ENCODE peak calls at places on chromosomes 1 and 21, in five cellular contexts. One of them, this sample, is unnamed.

GRCh38 chr1:11571906-11572616 is 82.2 kb downstream of the FBXO2 start:
- DNase-seq in tibial nerve: no peak
- DNase-seq in IMR-90: no peak
- DNase-seq in upper lobe of right lung: no peak
- DNase-seq in CD4-positive, alpha-beta T cell: no peak
- DNase-seq in this sample: no peak

GRCh38 chr1:231528175-231529029 is at the start of gene TSNAX:
- DNase-seq in tibial nerve: peak
- DNase-seq in IMR-90: peak
- DNase-seq in upper lobe of right lung: peak
- DNase-seq in CD4-positive, alpha-beta T cell: peak
- DNase-seq in this sample: peak

GRCh38 chr21:43850728-43851295 is 14.2 kb upstream of the AGPAT3 start:
- DNase-seq in tibial nerve: no peak
- DNase-seq in IMR-90: no peak
- DNase-seq in upper lobe of right lung: no peak
- DNase-seq in CD4-positive, alpha-beta T cell: no peak
- DNase-seq in this sample: no peak

GRCh38 chr21:41207401-41208388 is 39.7 kb downstream of the BACE2 start:
- DNase-seq in tibial nerve: peak
- DNase-seq in IMR-90: peak
- DNase-seq in upper lobe of right lung: no peak
- DNase-seq in CD4-positive, alpha-beta T cell: no peak
- DNase-seq in this sample: no peak

GRCh38 chr1:15680614-15681345 is 3.3 kb upstream of the PLEKHM2 start:
- DNase-seq in tibial nerve: no peak
- DNase-seq in IMR-90: peak
- DNase-seq in upper lobe of right lung: peak
- DNase-seq in CD4-positive, alpha-beta T cell: no peak
- DNase-seq in this sample: no peak

GRCh38 chr1:234970731-234971476 is 157.7 kb downstream of the TOMM20 start:
- DNase-seq in tibial nerve: peak
- DNase-seq in IMR-90: peak
- DNase-seq in upper lobe of right lung: peak
- DNase-seq in CD4-positive, alpha-beta T cell: no peak
- DNase-seq in this sample: peak

GRCh38 chr1:25746299-25747045 is 53.5 kb upstream of the SELENON start:
- DNase-seq in tibial nerve: no peak
- DNase-seq in IMR-90: no peak
- DNase-seq in upper lobe of right lung: no peak
- DNase-seq in CD4-positive, alpha-beta T cell: no peak
- DNase-seq in this sample: no peak

GRCh38 chr1:212284332-212284743 is 872 bp upstream of the PPP2R5A start:
- DNase-seq in tibial nerve: no peak
- DNase-seq in IMR-90: peak
- DNase-seq in upper lobe of right lung: no peak
- DNase-seq in CD4-positive, alpha-beta T cell: no peak
- DNase-seq in this sample: no peak

GRCh38 chr1:212456166-212456528 is 23.4 kb downstream of the NENF start:
- DNase-seq in tibial nerve: no peak
- DNase-seq in IMR-90: no peak
- DNase-seq in upper lobe of right lung: no peak
- DNase-seq in CD4-positive, alpha-beta T cell: no peak
- DNase-seq in this sample: no peak

GRCh38 chr1:247857069-247857985 is at the start of gene TRIM58:
- DNase-seq in tibial nerve: no peak
- DNase-seq in IMR-90: no peak
- DNase-seq in upper lobe of right lung: peak
- DNase-seq in CD4-positive, alpha-beta T cell: no peak
- DNase-seq in this sample: peak

GRCh38 chr1:227744668-227745067 is 9.4 kb downstream of the SNAP47 start:
- DNase-seq in tibial nerve: no peak
- DNase-seq in IMR-90: no peak
- DNase-seq in upper lobe of right lung: no peak
- DNase-seq in CD4-positive, alpha-beta T cell: no peak
- DNase-seq in this sample: no peak

DNA sequence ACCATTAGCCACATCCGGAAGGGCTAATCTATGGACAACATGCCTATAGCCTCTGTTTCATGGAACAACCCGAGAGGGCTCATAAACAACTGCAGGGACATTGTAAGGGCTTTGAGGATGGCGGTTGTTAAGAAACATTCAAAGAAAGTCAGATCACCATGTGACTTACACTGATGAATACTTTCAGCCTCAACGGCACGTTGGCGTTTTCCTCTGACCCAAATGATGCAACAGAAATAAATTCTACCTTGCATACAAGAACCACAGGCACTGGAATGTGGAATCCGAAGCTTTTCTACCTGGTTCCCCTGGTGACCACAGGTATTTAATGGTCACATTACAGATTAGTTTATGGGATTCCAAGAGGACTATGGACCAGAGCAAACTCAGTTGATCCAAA is 107.0 kb downstream of the CLIC6 start:
- DNase-seq in tibial nerve: no peak
- DNase-seq in IMR-90: no peak
- DNase-seq in upper lobe of right lung: no peak
- DNase-seq in CD4-positive, alpha-beta T cell: no peak
- DNase-seq in this sample: no peak
- H3K27ac ChIP-seq in tibial nerve: no peak
- H3K27ac ChIP-seq in IMR-90: no peak
- H3K27ac ChIP-seq in upper lobe of right lung: no peak
- H3K27ac ChIP-seq in CD4-positive, alpha-beta T cell: no peak
- H3K27ac ChIP-seq in this sample: no peak

DNA sequence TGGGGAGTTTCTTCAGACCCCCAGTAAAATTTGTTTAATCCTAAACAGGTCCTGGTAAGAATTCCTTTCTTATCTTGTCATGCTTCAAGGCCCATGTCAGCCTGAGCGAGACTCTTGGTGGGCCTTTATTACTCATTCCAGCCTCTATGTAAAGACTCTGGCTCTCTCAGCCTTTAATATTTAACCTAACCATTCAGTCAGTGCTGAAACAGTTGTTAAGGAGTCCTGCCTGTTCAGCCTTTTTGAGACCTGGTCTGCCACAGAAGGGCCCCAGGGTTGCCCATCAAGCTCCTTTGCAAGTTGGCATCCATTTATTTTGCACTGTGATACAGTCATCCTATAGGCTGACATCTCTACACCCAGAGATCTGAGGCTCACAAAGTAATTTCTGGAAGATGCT is 107.7 kb upstream of the VANGL1 start:
- DNase-seq in tibial nerve: no peak
- DNase-seq in IMR-90: no peak
- DNase-seq in upper lobe of right lung: no peak
- DNase-seq in CD4-positive, alpha-beta T cell: no peak
- DNase-seq in this sample: no peak
- H3K27ac ChIP-seq in tibial nerve: no peak
- H3K27ac ChIP-seq in IMR-90: no peak
- H3K27ac ChIP-seq in upper lobe of right lung: no peak
- H3K27ac ChIP-seq in CD4-positive, alpha-beta T cell: no peak
- H3K27ac ChIP-seq in this sample: no peak

DNA sequence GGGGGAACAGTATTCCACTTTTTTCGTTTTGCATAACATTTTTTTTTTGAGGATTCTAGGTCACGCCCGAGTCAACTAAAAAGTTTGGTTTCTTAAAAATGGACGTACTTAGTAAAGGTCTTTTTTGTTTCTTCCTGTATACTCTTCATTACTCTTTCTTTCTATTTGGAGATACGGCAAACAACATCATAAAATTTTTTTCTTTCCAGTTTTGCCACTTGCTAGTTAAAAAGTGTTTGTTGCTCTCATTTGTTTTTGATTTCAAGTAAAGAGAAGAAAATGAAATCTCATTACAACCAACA is 788 bp upstream of the MPC2 start:
- DNase-seq in tibial nerve: no peak
- DNase-seq in IMR-90: no peak
- DNase-seq in upper lobe of right lung: no peak
- DNase-seq in CD4-positive, alpha-beta T cell: no peak
- DNase-seq in this sample: no peak
- H3K27ac ChIP-seq in tibial nerve: peak
- H3K27ac ChIP-seq in IMR-90: peak
- H3K27ac ChIP-seq in upper lobe of right lung: peak
- H3K27ac ChIP-seq in CD4-positive, alpha-beta T cell: no peak
- H3K27ac ChIP-seq in this sample: peak

GRCh38 chr1:160168609-160169369 is 17.4 kb downstream of the ATP1A4 start:
- DNase-seq in tibial nerve: no peak
- DNase-seq in IMR-90: no peak
- DNase-seq in upper lobe of right lung: no peak
- DNase-seq in CD4-positive, alpha-beta T cell: no peak
- DNase-seq in this sample: no peak

GRCh38 chr1:160171978-160172377 is 18.4 kb upstream of the CASQ1 start:
- DNase-seq in tibial nerve: no peak
- DNase-seq in IMR-90: no peak
- DNase-seq in upper lobe of right lung: no peak
- DNase-seq in CD4-positive, alpha-beta T cell: no peak
- DNase-seq in this sample: no peak

GRCh38 chr1:160169553-160170399 is 18.4 kb downstream of the ATP1A4 start:
- DNase-seq in tibial nerve: no peak
- DNase-seq in IMR-90: no peak
- DNase-seq in upper lobe of right lung: no peak
- DNase-seq in CD4-positive, alpha-beta T cell: no peak
- DNase-seq in this sample: no peak

GRCh38 chr1:160168016-160168415 is 16.6 kb downstream of the ATP1A4 start:
- DNase-seq in tibial nerve: no peak
- DNase-seq in IMR-90: no peak
- DNase-seq in upper lobe of right lung: no peak
- DNase-seq in CD4-positive, alpha-beta T cell: no peak
- DNase-seq in this sample: no peak

GRCh38 chr1:160171352-160171751 is 19.0 kb upstream of the CASQ1 start:
- DNase-seq in tibial nerve: no peak
- DNase-seq in IMR-90: peak
- DNase-seq in upper lobe of right lung: no peak
- DNase-seq in CD4-positive, alpha-beta T cell: no peak
- DNase-seq in this sample: no peak
- H3K27ac ChIP-seq in tibial nerve: no peak
- H3K27ac ChIP-seq in IMR-90: no peak
- H3K27ac ChIP-seq in upper lobe of right lung: no peak
- H3K27ac ChIP-seq in CD4-positive, alpha-beta T cell: no peak
- H3K27ac ChIP-seq in this sample: no peak

DNA sequence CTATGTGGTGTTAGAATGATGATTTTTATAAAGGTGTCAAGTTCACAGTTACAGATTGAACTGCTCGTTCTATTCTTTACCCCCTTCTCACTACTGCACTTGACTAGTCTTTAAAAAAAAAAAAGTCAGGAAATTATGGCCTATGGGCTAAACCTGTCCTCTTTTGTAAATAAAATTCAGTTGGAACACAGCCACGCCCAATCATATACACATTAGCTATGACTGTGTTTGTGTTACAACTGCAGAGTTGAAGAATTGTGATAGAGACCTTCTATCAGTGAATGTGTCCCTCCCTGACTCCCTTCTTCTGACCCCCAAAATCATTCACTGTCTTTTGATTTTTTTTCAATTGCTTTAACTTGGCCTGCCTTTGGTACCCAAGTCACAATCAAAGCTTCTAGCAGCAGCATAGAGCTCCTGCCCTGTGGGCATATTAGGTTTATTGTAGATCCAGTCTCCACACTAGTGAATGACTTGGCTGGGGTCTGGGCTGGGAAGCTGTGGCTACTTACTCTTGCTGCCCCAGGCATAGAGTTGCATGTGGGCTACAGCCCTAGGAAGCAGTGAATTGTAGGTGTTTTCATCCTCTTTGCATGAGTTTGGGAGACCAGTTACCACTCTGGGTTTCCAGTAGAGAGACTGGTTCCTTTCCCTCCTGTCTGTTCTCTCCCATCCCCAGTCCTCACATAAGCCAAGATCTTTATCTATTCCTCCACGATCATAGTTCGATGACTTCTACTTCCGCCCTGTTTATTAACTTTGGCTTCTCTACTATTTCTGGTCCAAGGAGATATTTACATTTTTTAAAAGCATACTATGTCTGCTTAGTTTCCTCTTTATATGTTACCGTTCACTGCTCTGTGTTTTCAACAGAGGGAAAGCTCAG is 249.9 kb downstream of the FMN2 start:
- DNase-seq in tibial nerve: no peak
- DNase-seq in IMR-90: no peak
- DNase-seq in upper lobe of right lung: no peak
- DNase-seq in CD4-positive, alpha-beta T cell: no peak
- DNase-seq in this sample: no peak
- H3K27ac ChIP-seq in tibial nerve: no peak
- H3K27ac ChIP-seq in IMR-90: peak
- H3K27ac ChIP-seq in upper lobe of right lung: no peak
- H3K27ac ChIP-seq in CD4-positive, alpha-beta T cell: no peak
- H3K27ac ChIP-seq in this sample: no peak

DNA sequence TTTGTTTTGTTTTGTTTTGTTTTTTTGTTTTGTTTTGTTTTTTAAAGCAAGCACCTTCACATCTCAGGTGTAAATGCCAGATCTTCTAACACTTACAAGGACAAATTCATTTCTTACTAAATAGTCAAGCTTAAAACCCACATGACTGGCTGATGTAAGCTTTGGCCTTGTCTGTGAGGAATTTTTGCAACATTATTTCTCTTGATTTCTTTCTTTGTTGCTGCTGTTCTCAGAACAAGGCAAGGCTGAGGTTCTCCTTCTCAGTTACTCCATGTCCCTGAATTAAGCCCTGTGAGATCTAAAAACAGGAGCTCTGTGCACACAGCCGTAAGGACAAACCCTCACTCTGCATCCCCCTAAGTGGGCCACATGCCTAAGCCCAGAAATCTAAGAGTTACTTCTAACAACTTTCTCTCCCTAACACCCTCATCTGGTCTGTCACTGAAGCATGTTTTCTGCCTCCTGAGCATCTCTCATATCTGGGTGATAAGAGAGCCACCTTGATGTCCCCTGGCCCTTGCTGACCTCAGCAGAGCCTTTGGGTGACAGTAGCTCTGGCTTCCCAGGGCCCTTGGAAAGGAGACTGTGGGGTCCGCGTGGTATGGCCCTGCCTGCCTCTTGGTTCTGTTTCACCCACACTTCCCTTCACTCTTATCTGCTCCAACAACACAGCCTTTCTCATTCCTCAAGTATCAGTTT is 81.2 kb upstream of the HOOK1 start:
- DNase-seq in tibial nerve: no peak
- DNase-seq in IMR-90: peak
- DNase-seq in upper lobe of right lung: no peak
- DNase-seq in CD4-positive, alpha-beta T cell: no peak
- DNase-seq in this sample: no peak
- H3K27ac ChIP-seq in tibial nerve: peak
- H3K27ac ChIP-seq in IMR-90: peak
- H3K27ac ChIP-seq in upper lobe of right lung: no peak
- H3K27ac ChIP-seq in CD4-positive, alpha-beta T cell: no peak
- H3K27ac ChIP-seq in this sample: no peak